ENCODE peak calls at places on chromosomes 11 and 22, in nine cellular contexts. Q is T1000; B is central memory CD4-positive, alpha-beta T cell; S is stimulated activated CD4-positive, alpha-beta T cell treated with anti-CD3 and anti-CD28 coated beads, Interleukin-1b, Interleukin-23, amount 100 ng/mL, for 4 hours; F is non-pigmented ciliary epithelial cell; V is kidney epithelial cell; P is activated effector memory CD4-positive, alpha-beta T cell treated with Interleukin-2 at 50 U/mL for 16 hours; C is activated T-helper 1 cell treated with Interleukin-2 at 50 U/mL for 16 hours; N is GM23248. M is an unnamed sample.

GRCh38 chr11:120904116-120904515 is 119.8 kb upstream of the TBCEL start:
- DNase-seq in Q (no peak), B (no peak), S (no peak), F (no peak), V (no peak), P (no peak), C (no peak), N (no peak), M (no peak)

GRCh38 chr11:120235024-120235628 is 4.8 kb upstream of the POU2F3 start:
- DNase-seq in Q (no peak), B (peak), S (peak), F (no peak), V (no peak), P (peak), C (peak), N (peak), M (no peak)

GRCh38 chr11:69912161-69912910 is 93.1 kb upstream of the FGF3 start:
- DNase-seq in Q (no peak), B (no peak), S (no peak), F (no peak), V (no peak), P (no peak), C (no peak), N (no peak), M (no peak)

GRCh38 chr22:49363526-49364230 is 464.0 kb downstream of the BRD1 start:
- DNase-seq in Q (no peak), B (no peak), S (no peak), F (no peak), V (no peak), P (no peak), C (no peak), N (no peak), M (no peak)

GRCh38 chr22:21041937-21042336 is 3.8 kb upstream of the LRRC74B start:
- DNase-seq in Q (peak), B (no peak), S (no peak), F (peak), V (no peak), P (no peak), C (no peak), N (peak), M (no peak)

GRCh38 chr11:101915811-101916291 is 471 bp downstream of the ANGPTL5 start:
- DNase-seq in Q (no peak), B (no peak), S (no peak), F (no peak), V (no peak), P (no peak), C (no peak), N (peak), M (peak)

GRCh38 chr11:116065986-116066385 is 561.8 kb upstream of the CADM1 start:
- DNase-seq in Q (no peak), B (no peak), S (no peak), F (no peak), V (no peak), P (no peak), C (no peak), N (no peak), M (no peak)

GRCh38 chr11:120938255-120938654 is 85.6 kb upstream of the TBCEL start:
- DNase-seq in Q (no peak), B (no peak), S (no peak), F (no peak), V (no peak), P (no peak), C (no peak), N (no peak), M (no peak)

GRCh38 chr22:50627452-50627913 is 469 bp downstream of the ARSA start:
- DNase-seq in Q (no peak), B (no peak), S (no peak), F (no peak), V (no peak), P (no peak), C (no peak), N (peak), M (no peak)

GRCh38 chr11:59600636-59601035 is 14.9 kb downstream of the OSBP start:
- DNase-seq in Q (no peak), B (no peak), S (no peak), F (no peak), V (no peak), P (no peak), C (no peak), N (no peak), M (no peak)

GRCh38 chr22:17257091-17257490 is 37.9 kb upstream of the ADA2 start:
- DNase-seq in Q (no peak), B (no peak), S (no peak), F (no peak), V (no peak), P (no peak), C (no peak), N (no peak), M (no peak)

GRCh38 chr11:106619320-106619990 is 398.8 kb downstream of the GUCY1A2 start:
- DNase-seq in Q (no peak), B (no peak), S (no peak), F (no peak), V (no peak), P (no peak), C (no peak), N (no peak), M (no peak)

GRCh38 chr11:44973634-44974401 is 23.1 kb upstream of the TP53I11 start:
- DNase-seq in Q (no peak), B (no peak), S (no peak), F (no peak), V (no peak), P (no peak), C (no peak), N (no peak), M (no peak)

GRCh38 chr11:121494355-121495099 is 41.8 kb upstream of the SORL1-AS1 start:
- DNase-seq in Q (no peak), B (no peak), S (peak), F (no peak), V (no peak), P (no peak), C (no peak), N (no peak), M (no peak)

GRCh38 chr11:122784325-122785155 is 53.8 kb upstream of the CRTAM start:
- DNase-seq in Q (peak), B (no peak), S (no peak), F (peak), V (no peak), P (no peak), C (no peak), N (peak), M (peak)

GRCh38 chr11:83042966-83043711 is 28.6 kb downstream of the RAB30 start:
- DNase-seq in Q (no peak), B (no peak), S (no peak), F (no peak), V (no peak), P (no peak), C (no peak), N (peak), M (no peak)

GRCh38 chr22:20524004-20524481 is 16.6 kb downstream of the MED15 start:
- DNase-seq in Q (no peak), B (peak), S (no peak), F (no peak), V (peak), P (no peak), C (no peak), N (no peak), M (no peak)

GRCh38 chr11:111714522-111714921 is 51.7 kb downstream of the PPP2R1B start:
- DNase-seq in Q (no peak), B (no peak), S (no peak), F (no peak), V (no peak), P (no peak), C (no peak), N (no peak), M (no peak)

GRCh38 chr11:34180045-34180813 is 74.8 kb downstream of the NAT10 start:
- DNase-seq in Q (no peak), B (no peak), S (no peak), F (no peak), V (no peak), P (no peak), C (no peak), N (no peak), M (no peak)

GRCh38 chr11:65791719-65792213 is 4.9 kb downstream of the OVOL1 start:
- DNase-seq in Q (no peak), B (no peak), S (no peak), F (no peak), V (no peak), P (peak), C (peak), N (peak), M (no peak)

GRCh38 chr11:37124384-37124783 is 526.3 kb upstream of the RAG2 start:
- DNase-seq in Q (no peak), B (no peak), S (no peak), F (no peak), V (no peak), P (no peak), C (no peak), N (no peak), M (no peak)

GRCh38 chr11:117273550-117274289 is 17.4 kb upstream of the BACE1-AS start:
- DNase-seq in Q (peak), B (no peak), S (no peak), F (peak), V (no peak), P (no peak), C (no peak), N (peak), M (peak)

GRCh38 chr11:125586618-125587017 is 6.0 kb upstream of the STT3A start:
- DNase-seq in Q (no peak), B (no peak), S (no peak), F (no peak), V (no peak), P (no peak), C (no peak), N (no peak), M (no peak)

GRCh38 chr11:66492161-66492865 is 12.1 kb downstream of the DPP3 start:
- DNase-seq in Q (no peak), B (no peak), S (no peak), F (no peak), V (no peak), P (no peak), C (no peak), N (no peak), M (no peak)

GRCh38 chr11:57321996-57322880 is 2.5 kb downstream of the TNKS1BP1 start:
- DNase-seq in Q (peak), B (no peak), S (no peak), F (peak), V (peak), P (no peak), C (no peak), N (peak), M (peak)

GRCh38 chr11:111329306-111330204 is 31.2 kb downstream of the POU2AF3 start:
- DNase-seq in Q (no peak), B (no peak), S (no peak), F (no peak), V (no peak), P (no peak), C (no peak), N (no peak), M (no peak)

GRCh38 chr11:118436639-118437045 is 350 bp downstream of the KMT2A start:
- DNase-seq in Q (no peak), B (no peak), S (no peak), F (no peak), V (no peak), P (no peak), C (no peak), N (peak), M (peak)

GRCh38 chr11:126265801-126266200 is 2.9 kb downstream of the SRPRA start:
- DNase-seq in Q (no peak), B (no peak), S (no peak), F (no peak), V (no peak), P (no peak), C (no peak), N (peak), M (no peak)

GRCh38 chr11:61507962-61508824 is at the start of gene LRRC10B:
- DNase-seq in Q (no peak), B (no peak), S (peak), F (no peak), V (no peak), P (no peak), C (no peak), N (peak), M (no peak)

GRCh38 chr22:11627798-11628650 is 3900.0 kb upstream of the OR11H1 start:
- DNase-seq in Q (no peak), B (no peak), S (no peak), F (no peak), V (no peak), P (no peak), C (no peak), N (no peak), M (no peak)

GRCh38 chr11:35887737-35888136 is 56.1 kb upstream of the LDLRAD3 start:
- DNase-seq in Q (no peak), B (no peak), S (no peak), F (no peak), V (no peak), P (no peak), C (no peak), N (no peak), M (no peak)

GRCh38 chr11:108589136-108589535 is 4.4 kb downstream of the EXPH5 start:
- DNase-seq in Q (no peak), B (no peak), S (no peak), F (no peak), V (no peak), P (no peak), C (no peak), N (no peak), M (no peak)

GRCh38 chr11:64659417-64660144 is 63.4 kb downstream of the NRXN2 start:
- DNase-seq in Q (peak), B (no peak), S (no peak), F (peak), V (peak), P (no peak), C (no peak), N (peak), M (peak)

GRCh38 chr11:29272019-29272654 is 744.7 kb downstream of the KCNA4 start:
- DNase-seq in Q (no peak), B (no peak), S (no peak), F (no peak), V (no peak), P (no peak), C (no peak), N (peak), M (no peak)

GRCh38 chr11:84865791-84866535 is 761.2 kb downstream of the DLG2 start:
- DNase-seq in Q (no peak), B (no peak), S (no peak), F (no peak), V (no peak), P (no peak), C (no peak), N (no peak), M (peak)

GRCh38 chr22:49727191-49727880 is 100.3 kb downstream of the BRD1 start:
- DNase-seq in Q (no peak), B (no peak), S (no peak), F (no peak), V (no peak), P (no peak), C (no peak), N (no peak), M (peak)